ENCODE peak calls at places on chromosomes 13 and 19, in ten cellular contexts. Z, T, H, J, K, I, W, D, P and V are unnamed samples.

GRCh38 chr19:55935206-55935605 is 3.1 kb upstream of the NLRP13 start:
- DNase-seq in Z (no peak), T (no peak), H (no peak), J (no peak), K (no peak), I (no peak), W (no peak), D (no peak), P (no peak), V (no peak)

GRCh38 chr13:30872195-30872594 is 33.9 kb upstream of the MEDAG start:
- DNase-seq in Z (no peak), T (no peak), H (no peak), J (no peak), K (no peak), I (no peak), W (no peak), D (no peak), P (no peak), V (no peak)

GRCh38 chr13:114142640-114143490 is 10.4 kb upstream of the RASA3 start:
- DNase-seq in Z (no peak), T (no peak), H (no peak), J (peak; percentile 81), K (no peak), I (no peak), W (no peak), D (no peak), P (no peak), V (peak; percentile 74)

GRCh38 chr13:25836709-25837316 is 215.0 kb downstream of the SHISA2 start:
- DNase-seq in Z (no peak), T (no peak), H (no peak), J (no peak), K (no peak), I (no peak), W (no peak), D (no peak), P (no peak), V (no peak)

GRCh38 chr19:6632002-6632621 is 37.8 kb downstream of the TNFSF14 start:
- DNase-seq in Z (peak; percentile 86), T (peak; percentile 75), H (peak; percentile 88), J (peak; percentile 90), K (peak; percentile 39), I (peak; percentile 76), W (peak; percentile 90), D (peak; percentile 55), P (peak; percentile 86), V (no peak)

GRCh38 chr13:50215389-50215788 is 200.1 kb downstream of the KCNRG start:
- DNase-seq in Z (no peak), T (no peak), H (no peak), J (no peak), K (no peak), I (no peak), W (no peak), D (no peak), P (no peak), V (no peak)

GRCh38 chr13:33721719-33722118 is 96.2 kb upstream of the RFC3 start:
- DNase-seq in Z (no peak), T (no peak), H (peak; percentile 52), J (no peak), K (no peak), I (peak; percentile 62), W (no peak), D (no peak), P (no peak), V (no peak)

GRCh38 chr19:17749912-17750317 is 1.4 kb upstream of the FCHO1 start:
- DNase-seq in Z (no peak), T (no peak), H (peak; percentile 9), J (peak; percentile 20), K (no peak), I (peak; percentile 12), W (no peak), D (no peak), P (no peak), V (no peak)

GRCh38 chr19:6340493-6341201 is 7.2 kb upstream of the ACER1 start:
- DNase-seq in Z (peak; percentile 30), T (no peak), H (no peak), J (no peak), K (no peak), I (no peak), W (no peak), D (no peak), P (peak; percentile 61), V (no peak)

GRCh38 chr13:72849571-72849970 is 67.6 kb downstream of the PIBF1 start:
- DNase-seq in Z (no peak), T (no peak), H (peak; percentile 42), J (no peak), K (no peak), I (peak; percentile 52), W (no peak), D (no peak), P (no peak), V (no peak)

GRCh38 chr13:88978607-88979006 is 1307.4 kb downstream of the SLITRK5 start:
- DNase-seq in Z (no peak), T (no peak), H (no peak), J (no peak), K (no peak), I (no peak), W (no peak), D (no peak), P (no peak), V (no peak)

DNA sequence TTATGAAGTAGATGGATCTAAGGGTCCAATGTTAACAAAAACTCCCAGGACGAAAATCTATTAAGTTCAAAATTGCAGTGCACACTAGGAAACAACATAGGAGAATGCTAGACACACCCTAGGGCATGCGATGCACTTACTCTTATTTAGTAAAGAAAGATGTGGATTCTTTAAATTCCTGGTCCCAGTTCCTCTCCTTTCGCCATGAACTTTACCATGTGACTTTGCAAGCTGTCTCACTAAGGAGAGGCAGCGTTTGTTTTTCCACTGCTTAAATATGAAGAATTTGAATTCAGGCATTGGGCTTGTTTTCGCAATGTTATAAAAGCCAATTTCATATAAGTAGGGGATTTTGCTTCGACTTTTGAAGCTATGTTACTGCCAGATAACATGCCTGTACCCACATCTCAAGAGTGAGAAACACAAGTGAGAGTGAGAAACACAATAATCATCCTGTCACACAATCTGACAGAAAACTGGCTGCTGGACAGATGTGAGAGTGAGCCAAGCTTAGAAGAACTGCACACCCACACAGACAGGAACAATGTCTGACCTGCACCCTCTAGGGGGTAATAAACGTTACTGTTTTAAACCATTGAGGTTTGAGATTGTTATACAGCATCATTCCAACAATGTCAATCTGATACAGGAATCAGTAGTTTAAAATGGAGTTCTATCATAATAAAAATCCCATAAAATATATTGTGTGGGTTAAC is 1308.5 kb downstream of the SLITRK5 start:
- DNase-seq in Z (no peak), T (no peak), H (no peak), J (no peak), K (no peak), I (no peak), W (no peak), D (no peak), P (no peak), V (no peak)
- TF ChIP-seq CTCF in Z (no peak), T (no peak), H (no peak), J (no peak), K (no peak), I (no peak), W (no peak), D (no peak), P (no peak), V (peak; percentile 27)

GRCh38 chr19:48715276-48715675 is 4.2 kb downstream of the MAMSTR start:
- DNase-seq in Z (no peak), T (no peak), H (no peak), J (no peak), K (no peak), I (no peak), W (no peak), D (no peak), P (no peak), V (no peak)

GRCh38 chr19:48713864-48714755 is 5.4 kb downstream of the MAMSTR start:
- DNase-seq in Z (peak; percentile 100), T (peak; percentile 99), H (peak; percentile 99), J (peak; percentile 95), K (peak; percentile 100), I (peak; percentile 98), W (peak; percentile 98), D (peak; percentile 99), P (peak; percentile 100), V (peak; percentile 100)

GRCh38 chr19:48711106-48711662 is 8.3 kb downstream of the MAMSTR start:
- DNase-seq in Z (no peak), T (no peak), H (no peak), J (no peak), K (no peak), I (no peak), W (no peak), D (no peak), P (no peak), V (no peak)

GRCh38 chr19:48714759-48715261 is 4.7 kb downstream of the MAMSTR start:
- DNase-seq in Z (no peak), T (no peak), H (no peak), J (no peak), K (no peak), I (no peak), W (no peak), D (no peak), P (no peak), V (no peak)

GRCh38 chr19:48713041-48713863 is 6.3 kb downstream of the MAMSTR start:
- DNase-seq in Z (peak; percentile 74), T (peak; percentile 71), H (no peak), J (no peak), K (no peak), I (no peak), W (no peak), D (peak; percentile 38), P (no peak), V (no peak)
- TF ChIP-seq CTCF in Z (peak; percentile 39), T (no peak), H (peak; percentile 42), J (peak; percentile 28), K (no peak), I (peak; percentile 24), W (peak; percentile 51), D (peak; percentile 27), P (no peak), V (peak; percentile 50)

DNA sequence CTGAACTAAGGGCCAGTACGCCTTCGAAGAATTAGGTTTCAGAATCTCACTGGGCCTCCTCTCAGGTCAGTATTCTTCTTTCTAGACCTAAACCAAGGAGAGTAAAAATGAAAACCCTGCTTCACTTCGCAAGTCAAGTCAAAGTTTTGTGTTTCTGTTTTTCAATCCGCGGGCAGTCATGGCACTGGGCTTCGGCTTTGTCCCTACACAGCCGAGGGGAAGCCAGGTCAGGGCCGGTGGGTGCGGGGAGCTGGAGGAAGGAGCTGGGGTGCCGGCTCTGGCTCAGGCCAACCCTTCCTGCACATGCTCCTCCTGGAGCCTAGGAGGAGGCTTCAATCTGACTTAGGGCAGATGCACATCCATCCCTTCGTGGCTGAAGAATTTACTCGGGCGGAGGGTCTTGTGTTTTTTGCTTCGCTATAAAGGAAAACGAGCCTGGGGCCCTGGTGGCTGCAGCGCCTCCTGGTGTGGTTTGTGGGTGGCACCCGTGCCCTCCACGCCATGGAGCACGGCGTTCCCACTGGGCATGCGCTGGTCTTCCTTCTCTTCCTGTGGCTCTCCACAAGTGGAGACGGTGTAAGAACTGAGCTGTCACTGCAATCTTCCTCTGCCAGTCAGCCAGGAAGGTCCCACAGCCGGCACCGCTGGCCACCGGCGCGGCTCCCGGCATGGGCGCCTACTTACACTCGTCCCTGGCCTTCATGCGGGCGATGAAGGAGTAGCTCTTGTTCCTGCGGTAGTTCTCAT is 22.5 kb downstream of the C19orf44 start:
- DNase-seq in Z (no peak), T (no peak), H (no peak), J (no peak), K (no peak), I (no peak), W (no peak), D (no peak), P (no peak), V (no peak)
- TF ChIP-seq CTCF in Z (peak; percentile 14), T (peak; percentile 41), H (no peak), J (no peak), K (no peak), I (no peak), W (peak; percentile 19), D (no peak), P (peak; percentile 28), V (peak; percentile 38)

GRCh38 chr13:59747529-59747928 is 416.2 kb downstream of the DIAPH3 start:
- DNase-seq in Z (peak; percentile 7), T (no peak), H (no peak), J (no peak), K (no peak), I (no peak), W (no peak), D (no peak), P (peak; percentile 56), V (no peak)
- TF ChIP-seq CTCF in Z (peak; percentile 4), T (no peak), H (no peak), J (no peak), K (no peak), I (no peak), W (no peak), D (peak; percentile 0), P (peak; percentile 29), V (no peak)